ENCODE peak calls at places on chromosomes 5 and 9, in seven cellular contexts. One of them, this sample, is unnamed. For H3K36me3 and H3K27me3, the result is how much of the 10 kb centered on the place peaks cover.

GRCh38 chr5:167870055-167870454 is 421.4 kb upstream of the WWC1 start:
- DNase-seq in brain microvascular endothelial cell: no peak
- DNase-seq in uterus: no peak
- DNase-seq in CD4-positive, CD25-positive, alpha-beta regulatory T cell: no peak
- DNase-seq in CD8-positive, alpha-beta memory T cell: no peak
- DNase-seq in body of pancreas: no peak
- DNase-seq in adrenal gland: no peak
- DNase-seq in this sample: no peak

GRCh38 chr5:33556330-33557328 is 115.9 kb downstream of the TARS1 start:
- DNase-seq in brain microvascular endothelial cell: no peak
- DNase-seq in uterus: no peak
- DNase-seq in CD4-positive, CD25-positive, alpha-beta regulatory T cell: no peak
- DNase-seq in CD8-positive, alpha-beta memory T cell: no peak
- DNase-seq in body of pancreas: peak
- DNase-seq in adrenal gland: no peak
- DNase-seq in this sample: no peak

GRCh38 chr5:59496524-59497134 is 396.9 kb downstream of the PDE4D start:
- DNase-seq in brain microvascular endothelial cell: no peak
- DNase-seq in uterus: no peak
- DNase-seq in CD4-positive, CD25-positive, alpha-beta regulatory T cell: no peak
- DNase-seq in CD8-positive, alpha-beta memory T cell: no peak
- DNase-seq in body of pancreas: no peak
- DNase-seq in adrenal gland: no peak
- DNase-seq in this sample: no peak

GRCh38 chr9:16001856-16002255 is 449.0 kb downstream of the CCDC171 start:
- DNase-seq in brain microvascular endothelial cell: peak
- DNase-seq in uterus: no peak
- DNase-seq in CD4-positive, CD25-positive, alpha-beta regulatory T cell: no peak
- DNase-seq in CD8-positive, alpha-beta memory T cell: no peak
- DNase-seq in body of pancreas: no peak
- DNase-seq in adrenal gland: no peak
- DNase-seq in this sample: peak

GRCh38 chr5:59923465-59923864 is 29.9 kb upstream of the PDE4D start:
- DNase-seq in brain microvascular endothelial cell: peak
- DNase-seq in uterus: no peak
- DNase-seq in CD4-positive, CD25-positive, alpha-beta regulatory T cell: no peak
- DNase-seq in CD8-positive, alpha-beta memory T cell: no peak
- DNase-seq in body of pancreas: peak
- DNase-seq in adrenal gland: no peak
- DNase-seq in this sample: no peak

GRCh38 chr5:102664946-102665345 is 90.2 kb upstream of the PAM start:
- DNase-seq in brain microvascular endothelial cell: no peak
- DNase-seq in uterus: no peak
- DNase-seq in CD4-positive, CD25-positive, alpha-beta regulatory T cell: no peak
- DNase-seq in CD8-positive, alpha-beta memory T cell: no peak
- DNase-seq in body of pancreas: no peak
- DNase-seq in adrenal gland: no peak
- DNase-seq in this sample: no peak

GRCh38 chr5:44536650-44537260 is 147.5 kb upstream of the FGF10 start:
- DNase-seq in brain microvascular endothelial cell: no peak
- DNase-seq in uterus: no peak
- DNase-seq in CD4-positive, CD25-positive, alpha-beta regulatory T cell: no peak
- DNase-seq in CD8-positive, alpha-beta memory T cell: no peak
- DNase-seq in body of pancreas: peak
- DNase-seq in adrenal gland: peak
- DNase-seq in this sample: peak

GRCh38 chr5:128318691-128319090 is 219.4 kb downstream of the FBN2 start:
- DNase-seq in brain microvascular endothelial cell: no peak
- DNase-seq in uterus: no peak
- DNase-seq in CD4-positive, CD25-positive, alpha-beta regulatory T cell: no peak
- DNase-seq in CD8-positive, alpha-beta memory T cell: no peak
- DNase-seq in body of pancreas: no peak
- DNase-seq in adrenal gland: no peak
- DNase-seq in this sample: no peak

GRCh38 chr9:91360551-91361293 is 996 bp downstream of the AUH start:
- DNase-seq in brain microvascular endothelial cell: no peak
- DNase-seq in uterus: no peak
- DNase-seq in CD4-positive, CD25-positive, alpha-beta regulatory T cell: no peak
- DNase-seq in CD8-positive, alpha-beta memory T cell: no peak
- DNase-seq in body of pancreas: no peak
- DNase-seq in adrenal gland: no peak
- DNase-seq in this sample: no peak

GRCh38 chr5:125220284-125220683 is 473.8 kb upstream of the ZNF608 start:
- DNase-seq in brain microvascular endothelial cell: no peak
- DNase-seq in uterus: no peak
- DNase-seq in CD4-positive, CD25-positive, alpha-beta regulatory T cell: no peak
- DNase-seq in CD8-positive, alpha-beta memory T cell: no peak
- DNase-seq in body of pancreas: no peak
- DNase-seq in adrenal gland: no peak
- DNase-seq in this sample: no peak

GRCh38 chr5:88671808-88672499 is 211.0 kb downstream of the MEF2C start:
- DNase-seq in brain microvascular endothelial cell: no peak
- DNase-seq in uterus: no peak
- DNase-seq in CD4-positive, CD25-positive, alpha-beta regulatory T cell: no peak
- DNase-seq in CD8-positive, alpha-beta memory T cell: no peak
- DNase-seq in body of pancreas: no peak
- DNase-seq in adrenal gland: no peak
- DNase-seq in this sample: peak

GRCh38 chr5:88675159-88675757 is 207.7 kb downstream of the MEF2C start:
- DNase-seq in brain microvascular endothelial cell: no peak
- DNase-seq in uterus: no peak
- DNase-seq in CD4-positive, CD25-positive, alpha-beta regulatory T cell: no peak
- DNase-seq in CD8-positive, alpha-beta memory T cell: no peak
- DNase-seq in body of pancreas: no peak
- DNase-seq in adrenal gland: no peak
- DNase-seq in this sample: no peak

GRCh38 chr5:88671408-88671807 is 211.6 kb downstream of the MEF2C start:
- DNase-seq in brain microvascular endothelial cell: no peak
- DNase-seq in uterus: no peak
- DNase-seq in CD4-positive, CD25-positive, alpha-beta regulatory T cell: no peak
- DNase-seq in CD8-positive, alpha-beta memory T cell: no peak
- DNase-seq in body of pancreas: no peak
- DNase-seq in adrenal gland: no peak
- DNase-seq in this sample: no peak

GRCh38 chr5:88674262-88675158 is 208.5 kb downstream of the MEF2C start:
- DNase-seq in brain microvascular endothelial cell: no peak
- DNase-seq in uterus: no peak
- DNase-seq in CD4-positive, CD25-positive, alpha-beta regulatory T cell: no peak
- DNase-seq in CD8-positive, alpha-beta memory T cell: no peak
- DNase-seq in body of pancreas: no peak
- DNase-seq in adrenal gland: peak
- DNase-seq in this sample: peak

DNA sequence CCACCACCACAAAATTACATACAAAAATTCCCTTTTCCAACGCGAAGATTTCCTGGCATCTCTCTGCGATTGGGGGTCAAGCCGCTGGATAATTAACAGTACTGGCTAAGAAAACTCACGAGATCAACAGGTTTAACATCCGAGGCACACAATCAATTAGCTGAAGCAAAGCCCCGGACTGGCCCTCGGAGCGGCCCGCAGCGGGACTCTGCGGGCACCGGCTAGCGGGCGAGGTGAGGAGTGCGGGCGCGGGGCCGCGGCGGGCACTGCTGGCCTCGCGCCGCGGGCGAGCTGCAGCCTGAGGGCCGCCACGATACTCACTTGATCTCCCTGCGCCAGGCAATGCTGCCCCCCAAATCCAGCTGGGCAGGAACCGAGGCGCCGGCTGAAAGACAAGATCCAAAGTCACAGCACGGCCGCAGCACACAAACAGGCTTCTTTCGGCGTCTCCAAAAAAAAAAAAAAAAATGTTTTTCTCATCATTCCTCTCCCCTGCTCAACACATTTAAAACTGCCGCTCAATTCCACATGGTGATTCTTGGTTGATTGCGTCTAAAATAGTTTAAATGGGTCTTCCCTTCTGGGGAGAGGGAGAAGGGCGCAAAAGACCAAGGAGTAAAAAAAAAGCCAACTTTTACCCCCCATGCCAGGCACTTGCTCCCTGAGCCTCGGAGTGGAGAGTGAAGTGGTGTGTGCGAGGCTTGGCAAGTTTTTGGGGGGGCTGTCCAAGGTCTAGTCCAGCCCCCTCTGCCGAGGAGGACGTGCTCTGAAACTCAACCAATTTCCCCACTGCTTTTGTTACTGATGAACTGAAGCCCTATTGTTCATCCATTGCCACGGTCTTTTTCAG is 210.1 kb downstream of the MEF2C start:
- DNase-seq in brain microvascular endothelial cell: no peak
- DNase-seq in uterus: no peak
- DNase-seq in CD4-positive, CD25-positive, alpha-beta regulatory T cell: no peak
- DNase-seq in CD8-positive, alpha-beta memory T cell: no peak
- DNase-seq in body of pancreas: no peak
- DNase-seq in adrenal gland: no peak
- DNase-seq in this sample: peak
- H3K4me3 ChIP-seq in brain microvascular endothelial cell: peak
- H3K4me3 ChIP-seq in uterus: no peak
- H3K4me3 ChIP-seq in CD4-positive, CD25-positive, alpha-beta regulatory T cell: no peak
- H3K4me3 ChIP-seq in CD8-positive, alpha-beta memory T cell: no peak
- H3K4me3 ChIP-seq in body of pancreas: no peak
- H3K4me3 ChIP-seq in adrenal gland: no peak
- H3K4me3 ChIP-seq in this sample: peak

DNA sequence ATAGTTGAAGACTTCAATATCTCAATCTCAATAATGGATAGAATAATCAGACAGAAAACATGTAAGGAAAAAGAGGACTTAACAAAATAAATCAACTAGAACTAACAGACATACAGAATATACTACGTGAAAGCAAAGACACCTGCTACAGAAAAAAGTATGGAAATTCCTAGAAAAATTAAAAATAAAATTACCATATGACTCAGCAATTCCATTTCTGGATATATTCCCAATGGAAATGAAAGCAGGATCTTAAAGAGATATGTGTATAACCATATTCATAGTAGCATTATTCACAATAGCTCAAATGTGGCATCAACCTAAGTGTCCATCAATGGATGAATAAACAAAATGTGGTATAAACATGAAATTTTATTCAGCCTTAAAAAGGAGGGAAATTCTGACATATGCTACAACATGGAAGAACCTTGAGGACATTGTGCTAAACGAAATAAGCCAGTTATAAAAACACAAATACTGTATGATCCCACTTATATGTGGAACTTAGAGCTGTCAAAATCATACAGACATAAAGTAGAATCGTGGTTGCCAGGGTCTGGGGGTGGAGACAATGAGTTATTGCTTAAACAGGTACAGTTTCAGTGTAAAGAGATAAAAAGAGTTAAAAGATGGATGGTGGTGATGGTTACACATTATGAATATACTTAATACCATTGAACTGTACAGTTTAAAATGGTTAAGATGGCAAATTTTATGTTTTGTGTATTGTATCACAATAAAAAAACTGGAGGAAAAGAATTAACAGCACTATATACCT is 6.9 kb downstream of the PLAA start:
- DNase-seq in brain microvascular endothelial cell: no peak
- DNase-seq in uterus: no peak
- DNase-seq in CD4-positive, CD25-positive, alpha-beta regulatory T cell: no peak
- DNase-seq in CD8-positive, alpha-beta memory T cell: no peak
- DNase-seq in body of pancreas: no peak
- DNase-seq in adrenal gland: no peak
- DNase-seq in this sample: no peak
- H3K36me3 ChIP-seq in brain microvascular endothelial cell: under half
- H3K36me3 ChIP-seq in uterus: under half
- H3K36me3 ChIP-seq in CD4-positive, CD25-positive, alpha-beta regulatory T cell: under half
- H3K36me3 ChIP-seq in CD8-positive, alpha-beta memory T cell: under half
- H3K36me3 ChIP-seq in body of pancreas: under half
- H3K36me3 ChIP-seq in adrenal gland: under half
- H3K36me3 ChIP-seq in this sample: under half

GRCh38 chr9:87648606-87649005 is 77.3 kb upstream of the CTSL start:
- DNase-seq in brain microvascular endothelial cell: no peak
- DNase-seq in uterus: no peak
- DNase-seq in CD4-positive, CD25-positive, alpha-beta regulatory T cell: no peak
- DNase-seq in CD8-positive, alpha-beta memory T cell: no peak
- DNase-seq in body of pancreas: no peak
- DNase-seq in adrenal gland: no peak
- DNase-seq in this sample: no peak

GRCh38 chr9:87643778-87644570 is 81.9 kb upstream of the CTSL start:
- DNase-seq in brain microvascular endothelial cell: no peak
- DNase-seq in uterus: no peak
- DNase-seq in CD4-positive, CD25-positive, alpha-beta regulatory T cell: no peak
- DNase-seq in CD8-positive, alpha-beta memory T cell: no peak
- DNase-seq in body of pancreas: no peak
- DNase-seq in adrenal gland: no peak
- DNase-seq in this sample: no peak

GRCh38 chr9:87644659-87645058 is 81.3 kb upstream of the CTSL start:
- DNase-seq in brain microvascular endothelial cell: no peak
- DNase-seq in uterus: no peak
- DNase-seq in CD4-positive, CD25-positive, alpha-beta regulatory T cell: no peak
- DNase-seq in CD8-positive, alpha-beta memory T cell: no peak
- DNase-seq in body of pancreas: no peak
- DNase-seq in adrenal gland: no peak
- DNase-seq in this sample: no peak

GRCh38 chr9:87646546-87646945 is 79.4 kb upstream of the CTSL start:
- DNase-seq in brain microvascular endothelial cell: no peak
- DNase-seq in uterus: no peak
- DNase-seq in CD4-positive, CD25-positive, alpha-beta regulatory T cell: no peak
- DNase-seq in CD8-positive, alpha-beta memory T cell: no peak
- DNase-seq in body of pancreas: no peak
- DNase-seq in adrenal gland: no peak
- DNase-seq in this sample: no peak

DNA sequence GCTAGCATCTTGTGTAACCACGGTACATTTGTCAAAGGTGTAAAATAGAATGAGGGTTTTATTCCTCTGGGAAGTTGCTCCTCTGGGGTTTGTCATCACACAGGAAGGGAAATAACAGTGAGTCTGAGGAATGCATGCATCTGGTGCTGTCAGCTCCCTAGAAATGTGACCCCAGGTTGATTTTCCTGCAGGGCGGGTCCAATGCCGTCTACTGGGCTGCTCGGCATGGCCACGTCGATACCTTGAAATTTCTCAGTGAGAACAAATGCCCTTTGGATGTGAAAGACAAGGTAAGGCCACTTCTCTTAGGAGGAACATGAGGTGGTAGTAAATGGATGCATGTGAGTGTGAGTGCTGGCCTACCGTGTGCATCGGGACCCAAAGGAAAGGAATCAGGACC is 78.8 kb upstream of the CTSL start:
- DNase-seq in brain microvascular endothelial cell: no peak
- DNase-seq in uterus: no peak
- DNase-seq in CD4-positive, CD25-positive, alpha-beta regulatory T cell: no peak
- DNase-seq in CD8-positive, alpha-beta memory T cell: no peak
- DNase-seq in body of pancreas: no peak
- DNase-seq in adrenal gland: no peak
- DNase-seq in this sample: no peak
- H3K27me3 ChIP-seq in brain microvascular endothelial cell: under half
- H3K27me3 ChIP-seq in uterus: under half
- H3K27me3 ChIP-seq in CD4-positive, CD25-positive, alpha-beta regulatory T cell: under half
- H3K27me3 ChIP-seq in CD8-positive, alpha-beta memory T cell: under half
- H3K27me3 ChIP-seq in body of pancreas: under half
- H3K27me3 ChIP-seq in adrenal gland: under half
- H3K27me3 ChIP-seq in this sample: under half

GRCh38 chr9:124553738-124554137 is 46.5 kb upstream of the NR5A1 start:
- DNase-seq in brain microvascular endothelial cell: peak
- DNase-seq in uterus: no peak
- DNase-seq in CD4-positive, CD25-positive, alpha-beta regulatory T cell: no peak
- DNase-seq in CD8-positive, alpha-beta memory T cell: no peak
- DNase-seq in body of pancreas: no peak
- DNase-seq in adrenal gland: no peak
- DNase-seq in this sample: peak

GRCh38 chr9:124555043-124555442 is 47.8 kb upstream of the NR5A1 start:
- DNase-seq in brain microvascular endothelial cell: no peak
- DNase-seq in uterus: no peak
- DNase-seq in CD4-positive, CD25-positive, alpha-beta regulatory T cell: no peak
- DNase-seq in CD8-positive, alpha-beta memory T cell: no peak
- DNase-seq in body of pancreas: no peak
- DNase-seq in adrenal gland: no peak
- DNase-seq in this sample: no peak

GRCh38 chr9:124550080-124550479 is 42.9 kb upstream of the NR5A1 start:
- DNase-seq in brain microvascular endothelial cell: no peak
- DNase-seq in uterus: no peak
- DNase-seq in CD4-positive, CD25-positive, alpha-beta regulatory T cell: no peak
- DNase-seq in CD8-positive, alpha-beta memory T cell: no peak
- DNase-seq in body of pancreas: no peak
- DNase-seq in adrenal gland: no peak
- DNase-seq in this sample: no peak

GRCh38 chr9:124551472-124552339 is 44.5 kb upstream of the NR5A1 start:
- DNase-seq in brain microvascular endothelial cell: peak
- DNase-seq in uterus: no peak
- DNase-seq in CD4-positive, CD25-positive, alpha-beta regulatory T cell: no peak
- DNase-seq in CD8-positive, alpha-beta memory T cell: no peak
- DNase-seq in body of pancreas: peak
- DNase-seq in adrenal gland: peak
- DNase-seq in this sample: peak
- H3K4me3 ChIP-seq in brain microvascular endothelial cell: no peak
- H3K4me3 ChIP-seq in uterus: no peak
- H3K4me3 ChIP-seq in CD4-positive, CD25-positive, alpha-beta regulatory T cell: no peak
- H3K4me3 ChIP-seq in CD8-positive, alpha-beta memory T cell: no peak
- H3K4me3 ChIP-seq in body of pancreas: no peak
- H3K4me3 ChIP-seq in adrenal gland: no peak
- H3K4me3 ChIP-seq in this sample: no peak